ENCODE peak calls at places on chromosome 15, in seven cellular contexts. J is tibial artery, C is substantia nigra, G is H9, R is pancreas, H is psoas muscle, K is RWPE1. B is an unnamed sample.

GRCh38 chr15:81880314-81880713 is 165.5 kb downstream of the MEX3B start:
- DNase-seq in R (no peak), K (no peak), H (no peak), C (no peak), G (no peak), J (no peak), B (no peak)

GRCh38 chr15:87755226-87755625 is 501.3 kb downstream of the NTRK3 start:
- DNase-seq in K (no peak), C (no peak), J (no peak), R (no peak), G (no peak), H (no peak), B (no peak)

GRCh38 chr15:90924375-90924774 is 8.0 kb downstream of the HDDC3 start:
- DNase-seq in J (no peak), K (no peak), H (no peak), G (no peak), C (no peak), R (no peak), B (no peak)

GRCh38 chr15:85642693-85643058 is 152.0 kb downstream of the KLHL25 start:
- DNase-seq in J (peak), C (peak), G (no peak), R (no peak), K (no peak), H (peak), B (no peak)

GRCh38 chr15:82045179-82045891 is 483 bp downstream of the MEX3B start:
- DNase-seq in G (peak), J (peak), C (peak), H (peak), R (peak), K (peak), B (no peak)

GRCh38 chr15:76339302-76340197 is 3.0 kb downstream of the ISL2 start:
- DNase-seq in C (no peak), K (no peak), R (no peak), J (no peak), H (no peak), G (peak), B (no peak)

GRCh38 chr15:76298986-76299385 is 12.3 kb downstream of the ETFA start:
- DNase-seq in R (no peak), K (no peak), G (no peak), H (no peak), J (no peak), C (no peak), B (no peak)

GRCh38 chr15:95742836-95743235 is 587.7 kb upstream of the NR2F2 start:
- DNase-seq in R (no peak), G (no peak), K (no peak), J (no peak), H (no peak), C (no peak), B (no peak)

GRCh38 chr15:60477991-60478632 is 830 bp downstream of the ICE2 start:
- DNase-seq in C (no peak), K (no peak), J (no peak), G (no peak), R (no peak), H (no peak), B (no peak)

GRCh38 chr15:85956515-85957275 is 123.0 kb upstream of the AGBL1 start:
- DNase-seq in G (no peak), H (no peak), C (no peak), R (no peak), K (no peak), J (no peak), B (no peak)

GRCh38 chr15:42387603-42388002 is 28.3 kb downstream of the CAPN3 start:
- DNase-seq in R (no peak), H (no peak), C (no peak), G (no peak), K (no peak), J (no peak), B (no peak)

GRCh38 chr15:43903864-43904290 is 77.1 kb downstream of the WDR76 start:
- DNase-seq in C (peak), K (peak), H (no peak), R (peak), G (peak), J (no peak), B (no peak)

GRCh38 chr15:95263751-95264150 is 1032.4 kb downstream of the MCTP2 start:
- DNase-seq in R (no peak), C (no peak), G (no peak), H (no peak), K (no peak), J (no peak), B (no peak)

GRCh38 chr15:60462027-60462426 is 16.9 kb downstream of the ICE2 start:
- DNase-seq in G (no peak), R (no peak), H (no peak), C (no peak), J (no peak), K (no peak), B (no peak)

GRCh38 chr15:66724732-66725467 is 22.9 kb downstream of the SMAD6 start:
- DNase-seq in H (no peak), J (no peak), C (no peak), K (no peak), G (no peak), R (no peak), B (no peak)

GRCh38 chr15:67968564-67969440 is 85.3 kb upstream of the PIAS1 start:
- DNase-seq in H (no peak), R (no peak), G (no peak), C (no peak), K (no peak), J (no peak), B (no peak)

GRCh38 chr15:60972866-60973265 is 256.2 kb downstream of the RORA start:
- DNase-seq in C (no peak), H (no peak), G (no peak), K (peak), R (no peak), J (no peak), B (no peak)

GRCh38 chr15:40293905-40294895 is 11.3 kb upstream of the ANKRD63 start:
- DNase-seq in R (no peak), J (no peak), H (peak), G (no peak), C (no peak), K (no peak), B (no peak)

GRCh38 chr15:96802870-96803269 is 472.4 kb downstream of the NR2F2 start:
- DNase-seq in G (no peak), K (no peak), C (no peak), H (no peak), J (no peak), R (no peak), B (no peak)

GRCh38 chr15:98294126-98294525 is 333.6 kb downstream of the ARRDC4 start:
- DNase-seq in R (no peak), K (no peak), H (no peak), C (no peak), J (no peak), G (no peak), B (no peak)

GRCh38 chr15:83205725-83206324 is 1.8 kb downstream of the HDGFL3 start:
- DNase-seq in C (no peak), J (no peak), H (no peak), G (no peak), K (no peak), R (no peak), B (no peak)

GRCh38 chr15:55587321-55588069 is 650 bp downstream of the PYGO1 start:
- DNase-seq in J (no peak), R (peak), C (no peak), H (peak), G (peak), K (peak), B (no peak)

GRCh38 chr15:85073556-85074194 is 92.0 kb downstream of the PDE8A start:
- DNase-seq in G (no peak), K (peak), J (no peak), R (no peak), C (no peak), H (no peak), B (peak)

GRCh38 chr15:100928632-100929280 is 9.6 kb downstream of the LRRK1 start:
- DNase-seq in K (peak), H (no peak), J (no peak), C (no peak), G (no peak), R (no peak), B (no peak)

GRCh38 chr15:70702584-70702983 is 60.8 kb downstream of the UACA start:
- DNase-seq in G (no peak), J (no peak), C (no peak), H (no peak), R (no peak), K (no peak), B (no peak)

GRCh38 chr15:67163180-67163579 is 91.3 kb downstream of the AAGAB start:
- DNase-seq in K (no peak), R (no peak), C (no peak), J (peak), G (no peak), H (no peak), B (no peak)

GRCh38 chr15:75732809-75733451 is 20.3 kb upstream of the CSPG4 start:
- DNase-seq in H (peak), C (peak), J (peak), R (peak), K (peak), G (peak), B (no peak)

GRCh38 chr15:47857384-47858168 is 140.3 kb downstream of the SEMA6D start:
- DNase-seq in J (no peak), C (no peak), H (no peak), G (no peak), K (no peak), R (peak), B (no peak)

GRCh38 chr15:35129361-35129760 is 44.3 kb upstream of the NANOGP8 start:
- DNase-seq in C (no peak), H (no peak), R (no peak), G (no peak), K (no peak), J (no peak), B (no peak)

GRCh38 chr15:23472678-23473077 is 25.6 kb upstream of the GOLGA6L2 start:
- DNase-seq in G (no peak), K (no peak), C (no peak), R (no peak), H (no peak), J (no peak), B (peak)

GRCh38 chr15:69132935-69133861 is 27.2 kb upstream of the GLCE start:
- DNase-seq in G (no peak), R (no peak), C (no peak), H (no peak), J (no peak), K (no peak), B (no peak)

GRCh38 chr15:69132430-69132829 is 28.0 kb upstream of the GLCE start:
- DNase-seq in G (no peak), J (no peak), C (no peak), R (no peak), H (no peak), K (no peak), B (no peak)

GRCh38 chr15:69129026-69129385 is 31.4 kb upstream of the GLCE start:
- DNase-seq in H (no peak), K (no peak), R (no peak), G (no peak), C (no peak), J (no peak), B (no peak)

GRCh38 chr15:69133862-69134519 is 26.4 kb upstream of the GLCE start:
- DNase-seq in R (no peak), J (no peak), H (no peak), C (no peak), G (no peak), K (no peak), B (no peak)

DNA sequence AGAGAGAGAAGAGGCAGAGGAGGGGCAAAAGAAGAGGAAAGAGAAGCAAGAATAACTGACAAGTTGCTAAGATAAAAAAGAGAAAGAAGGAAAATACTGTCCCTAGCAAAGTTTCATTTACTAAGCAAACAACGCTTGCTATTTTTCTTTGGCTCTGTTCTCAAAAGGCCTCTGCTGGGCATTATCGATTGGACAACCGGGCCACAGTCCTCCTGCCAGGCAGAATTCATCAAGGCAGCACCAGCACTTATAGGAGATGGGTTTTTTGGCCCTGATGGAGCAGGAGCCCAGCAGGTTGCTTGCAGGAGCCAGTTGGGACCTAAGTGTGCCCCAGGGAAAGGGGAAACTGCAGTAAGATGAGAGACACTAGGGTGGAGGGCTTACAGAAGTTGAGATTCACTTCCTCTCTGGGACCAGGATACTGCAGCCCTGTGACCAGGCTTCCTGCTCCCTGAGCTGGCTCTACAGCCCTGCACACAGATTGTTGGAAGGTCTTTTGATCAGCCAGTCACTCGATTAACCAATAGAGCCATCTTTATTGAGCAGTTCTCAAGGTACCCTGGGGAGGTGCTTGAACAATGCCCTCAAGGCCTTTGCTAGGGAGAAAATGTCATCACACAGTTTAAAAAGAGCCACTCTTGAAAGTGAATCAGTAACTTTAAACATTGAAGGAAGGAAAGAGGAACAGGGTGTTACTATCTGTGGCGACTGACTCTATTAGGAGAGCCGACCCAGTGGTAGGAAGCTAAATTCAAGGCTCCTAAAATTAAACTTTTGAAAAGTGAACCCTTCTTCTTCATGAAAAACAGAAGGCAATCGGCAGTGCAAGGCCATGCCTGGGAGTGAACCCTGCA is 28.8 kb upstream of the GLCE start:
- DNase-seq in R (no peak), J (no peak), K (no peak), C (no peak), H (no peak), G (no peak), B (no peak)
- H3K27ac ChIP-seq in R (peak), J (no peak), K (no peak), C (peak), H (no peak), G (no peak), B (no peak)

GRCh38 chr15:92665100-92665555 is 9.6 kb upstream of the FAM174B start:
- DNase-seq in G (no peak), R (no peak), J (no peak), H (no peak), K (no peak), C (no peak), B (no peak)
- H3K27ac ChIP-seq in G (no peak), R (no peak), J (peak), H (no peak), K (no peak), C (no peak), B (no peak)

DNA sequence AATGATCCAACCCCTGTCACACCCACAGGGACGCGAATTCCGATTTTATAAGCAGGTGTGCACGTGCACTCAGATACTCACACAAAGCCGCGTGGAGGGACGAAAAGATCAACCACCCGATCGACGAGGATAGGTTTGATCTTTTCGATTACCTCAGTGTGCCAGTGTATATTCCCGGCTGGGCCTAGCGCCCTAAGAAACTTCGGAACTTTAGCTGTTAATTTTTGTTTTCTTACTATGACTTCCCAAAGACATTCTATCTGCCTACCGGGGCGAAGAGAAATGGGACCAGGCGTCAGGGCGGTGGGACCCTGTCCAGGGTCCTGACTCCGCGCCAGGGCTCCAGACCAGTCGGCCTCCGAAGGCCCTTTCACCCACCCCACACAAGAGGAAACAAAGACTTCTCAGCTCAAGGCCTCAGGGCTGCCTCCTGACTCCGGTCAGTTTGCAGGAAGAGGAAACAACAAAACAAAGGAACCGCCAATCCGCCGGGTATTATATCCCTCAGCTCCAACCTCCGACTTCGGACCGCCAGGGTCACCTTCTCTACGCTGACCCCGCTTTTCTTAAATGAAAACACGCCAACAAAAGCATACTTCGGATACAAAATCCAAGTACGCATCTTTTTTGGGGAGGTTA is 6.8 kb downstream of the ONECUT1 start:
- DNase-seq in J (no peak), K (no peak), H (no peak), G (peak), R (peak), C (no peak), B (no peak)
- H3K27ac ChIP-seq in J (no peak), K (no peak), H (no peak), G (no peak), R (peak), C (no peak), B (no peak)

DNA sequence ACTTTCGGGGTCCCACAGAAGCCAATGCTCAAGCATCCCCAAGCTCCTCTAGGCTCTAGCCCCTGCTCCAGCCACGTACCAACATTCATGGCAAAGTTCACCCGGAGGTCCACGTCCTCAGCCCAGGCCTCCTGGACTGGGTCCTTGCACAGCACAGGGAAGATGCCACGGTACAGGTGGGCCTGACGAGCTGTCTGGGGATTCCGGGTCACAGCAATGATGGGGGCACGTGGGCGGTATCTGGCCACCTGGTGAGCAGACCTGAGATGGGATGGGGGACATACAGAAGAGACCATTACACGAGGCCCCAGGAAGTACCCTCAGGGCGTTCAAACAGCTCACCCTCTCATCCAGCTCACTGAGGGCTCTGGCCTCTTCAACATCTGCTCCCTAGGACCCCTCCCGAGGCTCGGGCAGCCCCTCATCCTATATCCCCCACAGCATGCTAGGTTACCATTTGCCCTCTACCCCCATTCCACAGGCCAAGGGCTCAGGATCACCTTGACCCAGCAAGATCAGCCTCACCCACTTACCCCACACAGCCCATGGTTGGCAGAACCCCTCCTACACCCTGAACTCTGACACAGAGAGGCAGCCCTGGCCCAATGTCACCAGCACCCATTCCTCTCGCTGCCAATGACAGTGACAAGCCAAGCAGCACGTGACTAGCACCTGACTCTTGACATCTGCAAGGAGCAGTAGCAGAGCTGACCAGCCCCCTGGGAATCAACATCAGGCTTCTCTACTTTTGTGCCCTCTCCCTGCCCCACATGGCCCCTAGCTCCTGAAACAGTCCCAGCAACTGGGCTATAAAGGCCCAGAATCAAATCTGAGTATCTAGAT is 3.0 kb upstream of the GRAMD2A start:
- DNase-seq in C (no peak), J (no peak), G (no peak), H (no peak), K (no peak), R (no peak), B (no peak)
- H3K27ac ChIP-seq in C (no peak), J (no peak), G (no peak), H (peak), K (peak), R (no peak), B (peak)

GRCh38 chr15:74156678-74157411 is 16.7 kb upstream of the ISLR start:
- DNase-seq in G (peak), K (no peak), R (no peak), C (no peak), J (peak), H (no peak), B (no peak)
- H3K27ac ChIP-seq in G (no peak), K (no peak), R (no peak), C (no peak), J (peak), H (peak), B (no peak)

GRCh38 chr15:74035121-74035829 is 40.8 kb downstream of the PML start:
- DNase-seq in H (no peak), R (no peak), G (no peak), J (no peak), C (no peak), K (no peak), B (no peak)
- H3K27ac ChIP-seq in H (no peak), R (no peak), G (no peak), J (no peak), C (no peak), K (no peak), B (no peak)